ENCODE peak calls at places on chromosomes 6 and 20, in six cellular contexts. O, G, R, F, Z and S are unnamed samples.

GRCh38 chr6:136058852-136059251 is 191.3 kb downstream of the MTFR2 start:
- DNase-seq in O (peak), G (no peak), R (no peak), F (no peak), Z (no peak), S (no peak)

GRCh38 chr6:2938004-2938631 is 33.2 kb downstream of the SERPINB6 start:
- DNase-seq in O (no peak), G (no peak), R (no peak), F (no peak), Z (no peak), S (no peak)

GRCh38 chr6:20205722-20206154 is 6.5 kb downstream of the MBOAT1 start:
- DNase-seq in O (no peak), G (no peak), R (no peak), F (no peak), Z (peak), S (peak)

GRCh38 chr6:128057541-128058335 is 156.9 kb upstream of the THEMIS start:
- DNase-seq in O (no peak), G (no peak), R (no peak), F (no peak), Z (no peak), S (no peak)

GRCh38 chr6:111450087-111450486 is 32.9 kb downstream of the REV3L start:
- DNase-seq in O (no peak), G (no peak), R (no peak), F (no peak), Z (no peak), S (no peak)

GRCh38 chr6:27507041-27507956 is 34.4 kb upstream of the ZNF184 start:
- DNase-seq in O (no peak), G (no peak), R (no peak), F (no peak), Z (no peak), S (no peak)

GRCh38 chr20:23727016-23727415 is 23.7 kb downstream of the CST1 start:
- DNase-seq in O (no peak), G (no peak), R (no peak), F (no peak), Z (no peak), S (no peak)

GRCh38 chr6:55652429-55652828 is 73.4 kb upstream of the HMGCLL1 start:
- DNase-seq in O (no peak), G (no peak), R (no peak), F (no peak), Z (no peak), S (no peak)

GRCh38 chr6:141653590-141653989 is 479.1 kb upstream of the GJE1 start:
- DNase-seq in O (no peak), G (no peak), R (no peak), F (no peak), Z (peak), S (peak)

GRCh38 chr20:49478266-49478665 is 4.2 kb downstream of the KCNB1 start:
- DNase-seq in O (no peak), G (no peak), R (no peak), F (no peak), Z (no peak), S (no peak)

GRCh38 chr6:143243786-143244185 is 183.1 kb downstream of the AIG1 start:
- DNase-seq in O (no peak), G (no peak), R (no peak), F (no peak), Z (no peak), S (no peak)

GRCh38 chr6:157055863-157056262 is 267.5 kb downstream of the TMEM242 start:
- DNase-seq in O (no peak), G (no peak), R (no peak), F (no peak), Z (no peak), S (no peak)

GRCh38 chr6:45721665-45722064 is 294.0 kb downstream of the CLIC5 start:
- DNase-seq in O (no peak), G (no peak), R (no peak), F (no peak), Z (peak), S (no peak)

GRCh38 chr6:169155481-169155880 is 98.2 kb downstream of the THBS2 start:
- DNase-seq in O (no peak), G (no peak), R (no peak), F (no peak), Z (no peak), S (no peak)

GRCh38 chr6:77178821-77179220 is 284.5 kb downstream of the HTR1B start:
- DNase-seq in O (no peak), G (no peak), R (no peak), F (no peak), Z (no peak), S (no peak)

GRCh38 chr6:127737009-127737486 is 160.1 kb downstream of the C6orf58 start:
- DNase-seq in O (peak), G (peak), R (peak), F (peak), Z (peak), S (peak)

GRCh38 chr6:124881898-124882579 is 80.2 kb upstream of the RNF217 start:
- DNase-seq in O (peak), G (no peak), R (no peak), F (peak), Z (no peak), S (no peak)

GRCh38 chr6:87779542-87779941 is 77.5 kb upstream of the AKIRIN2 start:
- DNase-seq in O (no peak), G (no peak), R (no peak), F (no peak), Z (peak), S (no peak)

GRCh38 chr20:53126185-53126584 is 154.0 kb downstream of the TSHZ2 start:
- DNase-seq in O (no peak), G (no peak), R (no peak), F (no peak), Z (no peak), S (no peak)

GRCh38 chr20:49863666-49864065 is 51.0 kb downstream of the SLC9A8 start:
- DNase-seq in O (no peak), G (no peak), R (no peak), F (no peak), Z (no peak), S (no peak)

GRCh38 chr20:4973330-4974097 is 27.8 kb downstream of the SLC23A2 start:
- DNase-seq in O (peak), G (peak), R (no peak), F (peak), Z (no peak), S (peak)

GRCh38 chr6:109452181-109452580 is 3.4 kb downstream of the MICAL1 start:
- DNase-seq in O (no peak), G (no peak), R (no peak), F (no peak), Z (no peak), S (no peak)

GRCh38 chr6:133467231-133467981 is 226.2 kb downstream of the EYA4 start:
- DNase-seq in O (no peak), G (no peak), R (no peak), F (no peak), Z (no peak), S (no peak)

GRCh38 chr6:116932496-116932895 is 55.5 kb downstream of the RFX6 start:
- DNase-seq in O (no peak), G (no peak), R (no peak), F (no peak), Z (no peak), S (no peak)

GRCh38 chr6:155171109-155171746 is 92.6 kb upstream of the CLDN20 start:
- DNase-seq in O (peak), G (peak), R (peak), F (peak), Z (peak), S (no peak)

GRCh38 chr6:116420341-116420740 is 40.8 kb upstream of the CALHM6 start:
- DNase-seq in O (no peak), G (no peak), R (no peak), F (no peak), Z (no peak), S (no peak)

GRCh38 chr6:134345780-134346179 is 27.9 kb upstream of the SGK1 start:
- DNase-seq in O (no peak), G (no peak), R (no peak), F (no peak), Z (no peak), S (no peak)

GRCh38 chr20:48155231-48155630 is 369.9 kb upstream of the SULF2 start:
- DNase-seq in O (no peak), G (no peak), R (no peak), F (no peak), Z (no peak), S (no peak)

GRCh38 chr6:111750147-111750546 is 123.1 kb downstream of the FYN start:
- DNase-seq in O (no peak), G (no peak), R (no peak), F (no peak), Z (no peak), S (no peak)

GRCh38 chr20:14820771-14821170 is 483.4 kb upstream of the FLRT3 start:
- DNase-seq in O (no peak), G (no peak), R (no peak), F (peak), Z (no peak), S (no peak)

GRCh38 chr20:57310821-57311514 is 18.6 kb upstream of the SPO11 start:
- DNase-seq in O (no peak), G (no peak), R (no peak), F (no peak), Z (no peak), S (no peak)

GRCh38 chr20:12391099-12391498 is 473.4 kb downstream of the BTBD3 start:
- DNase-seq in O (no peak), G (no peak), R (no peak), F (no peak), Z (no peak), S (no peak)

GRCh38 chr6:88725111-88725711 is 238.2 kb downstream of the RNGTT start:
- DNase-seq in O (no peak), G (peak), R (no peak), F (no peak), Z (peak), S (no peak)

GRCh38 chr20:46699651-46700359 is 9.6 kb upstream of the SLC2A10 start:
- DNase-seq in O (peak), G (peak), R (no peak), F (peak), Z (peak), S (peak)

GRCh38 chr6:142722010-142722409 is 223.0 kb downstream of the HIVEP2 start:
- DNase-seq in O (no peak), G (no peak), R (no peak), F (no peak), Z (no peak), S (peak)

GRCh38 chr6:152637422-152638047 is 373 bp upstream of the SYNE1 start:
- DNase-seq in O (no peak), G (no peak), R (no peak), F (peak), Z (no peak), S (no peak)

GRCh38 chr6:105045546-105045945 is 88.6 kb downstream of the LIN28B start:
- DNase-seq in O (peak), G (peak), R (no peak), F (peak), Z (no peak), S (no peak)

GRCh38 chr20:5364136-5364821 is 47.5 kb upstream of the PROKR2 start:
- DNase-seq in O (no peak), G (no peak), R (no peak), F (peak), Z (no peak), S (no peak)

DNA sequence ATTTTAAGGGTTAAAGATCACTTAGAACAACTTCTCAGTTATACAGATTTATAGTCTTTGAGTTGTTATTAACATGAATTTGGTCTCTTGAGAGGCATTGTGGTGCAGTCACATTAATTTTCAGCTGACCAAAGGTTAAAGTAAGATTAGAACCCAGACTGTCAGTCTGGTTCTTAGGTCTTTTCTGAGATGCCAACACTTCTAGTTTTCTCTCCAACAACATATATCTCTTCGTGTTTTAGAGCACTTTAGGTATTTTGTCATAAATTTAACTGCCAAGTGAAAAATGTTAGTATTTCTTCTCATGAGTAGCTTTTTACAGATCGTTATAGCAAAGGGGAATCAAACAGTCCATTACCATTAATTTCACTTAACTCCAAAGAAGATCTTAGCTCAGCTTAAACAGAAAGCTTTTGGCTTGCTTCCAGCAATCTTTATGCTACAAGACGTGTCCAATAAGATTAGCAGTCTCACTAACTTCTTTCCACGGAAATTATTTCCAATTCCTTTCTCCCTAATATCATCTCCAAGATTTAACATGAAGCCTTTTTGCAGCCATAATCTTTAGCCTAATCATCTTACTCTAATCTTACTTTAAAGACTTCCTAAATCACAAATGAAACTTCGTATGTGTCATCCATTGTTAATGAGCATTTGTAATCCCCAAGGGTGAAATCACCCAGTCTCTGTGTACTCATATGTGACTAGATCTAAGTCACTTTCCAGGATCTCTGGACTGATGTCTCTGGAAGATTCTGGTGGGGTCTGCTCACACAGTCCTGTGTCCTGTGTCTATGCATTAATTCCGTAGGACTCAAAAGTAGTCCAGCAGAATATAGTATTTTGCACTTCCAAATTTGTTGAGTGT is 38.7 kb downstream of the MOXD1 start:
- DNase-seq in O (peak), G (no peak), R (no peak), F (no peak), Z (no peak), S (no peak)
- TF ChIP-seq MAX in O (no peak), G (no peak), R (no peak), F (no peak), Z (no peak), S (no peak)

GRCh38 chr20:32358883-32359632 is 927 bp downstream of the ASXL1 start:
- DNase-seq in O (peak), G (peak), R (no peak), F (peak), Z (peak), S (peak)
- TF ChIP-seq POLR2A in O (peak), G (peak), R (no peak), F (peak), Z (peak), S (no peak)

GRCh38 chr20:36835025-36835424 is 40.9 kb upstream of the TLDC2 start:
- DNase-seq in O (no peak), G (no peak), R (no peak), F (no peak), Z (no peak), S (no peak)

GRCh38 chr20:36839150-36839549 is 36.8 kb upstream of the TLDC2 start:
- DNase-seq in O (no peak), G (no peak), R (no peak), F (no peak), Z (no peak), S (no peak)

GRCh38 chr20:36833275-36834020 is 42.5 kb upstream of the TLDC2 start:
- DNase-seq in O (peak), G (no peak), R (no peak), F (no peak), Z (no peak), S (no peak)

GRCh38 chr20:36835453-36836198 is 40.3 kb upstream of the TLDC2 start:
- DNase-seq in O (peak), G (no peak), R (peak), F (peak), Z (peak), S (peak)

DNA sequence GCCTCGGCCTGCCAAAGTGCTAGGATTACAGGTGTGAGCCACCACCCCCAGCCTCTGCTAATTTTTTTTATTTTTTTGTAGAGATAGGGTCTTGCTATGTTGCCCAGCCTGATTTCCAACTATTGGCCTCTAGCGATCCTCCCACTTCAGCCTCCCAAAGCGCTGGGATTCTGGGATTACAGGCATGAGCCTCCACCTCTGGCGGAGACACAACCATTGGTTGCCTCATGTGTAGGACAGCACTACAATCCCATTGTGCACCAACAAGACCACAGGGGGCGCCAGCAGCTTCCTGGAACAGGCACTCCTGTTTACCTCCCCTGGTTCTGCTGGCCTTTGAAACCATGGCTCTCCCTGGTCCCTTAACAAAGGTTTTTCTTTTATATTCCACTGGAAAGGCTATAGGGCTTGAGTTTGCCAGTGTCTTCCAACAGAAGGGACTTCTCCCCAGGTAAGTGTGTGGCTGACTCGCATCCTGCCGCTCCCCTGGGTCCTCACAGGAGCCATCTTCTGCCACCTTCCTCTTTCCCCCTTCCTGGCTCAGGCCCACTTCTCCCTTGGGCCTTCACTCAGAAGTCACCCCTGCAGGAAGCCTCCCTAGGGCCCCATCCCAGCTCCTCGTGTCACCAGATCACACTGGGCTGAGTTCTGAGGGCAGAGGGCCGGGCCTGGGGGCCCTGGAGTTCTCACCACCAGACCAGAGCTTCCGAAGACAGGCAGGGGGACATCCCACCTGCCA is 39.2 kb upstream of the TLDC2 start:
- DNase-seq in O (peak), G (peak), R (peak), F (peak), Z (peak), S (peak)
- TF ChIP-seq CTCF in O (peak), G (peak), R (peak), F (peak), Z (peak), S (peak)

GRCh38 chr20:41191562-41192500 is 54.5 kb downstream of the PLCG1 start:
- DNase-seq in O (no peak), G (no peak), R (no peak), F (no peak), Z (no peak), S (no peak)
- TF ChIP-seq MAX in O (no peak), G (no peak), R (no peak), F (no peak), Z (no peak), S (no peak)

GRCh38 chr6:137104926-137105325 is 60.2 kb upstream of the IL20RA start:
- DNase-seq in O (no peak), G (no peak), R (no peak), F (no peak), Z (no peak), S (no peak)

GRCh38 chr6:137102851-137103492 is 58.2 kb upstream of the IL20RA start:
- DNase-seq in O (no peak), G (no peak), R (no peak), F (no peak), Z (no peak), S (peak)

GRCh38 chr6:137107767-137108105 is 63.0 kb upstream of the IL20RA start:
- DNase-seq in O (no peak), G (no peak), R (no peak), F (no peak), Z (no peak), S (no peak)

GRCh38 chr6:137105375-137105774 is 60.6 kb upstream of the IL20RA start:
- DNase-seq in O (no peak), G (no peak), R (no peak), F (no peak), Z (no peak), S (no peak)

DNA sequence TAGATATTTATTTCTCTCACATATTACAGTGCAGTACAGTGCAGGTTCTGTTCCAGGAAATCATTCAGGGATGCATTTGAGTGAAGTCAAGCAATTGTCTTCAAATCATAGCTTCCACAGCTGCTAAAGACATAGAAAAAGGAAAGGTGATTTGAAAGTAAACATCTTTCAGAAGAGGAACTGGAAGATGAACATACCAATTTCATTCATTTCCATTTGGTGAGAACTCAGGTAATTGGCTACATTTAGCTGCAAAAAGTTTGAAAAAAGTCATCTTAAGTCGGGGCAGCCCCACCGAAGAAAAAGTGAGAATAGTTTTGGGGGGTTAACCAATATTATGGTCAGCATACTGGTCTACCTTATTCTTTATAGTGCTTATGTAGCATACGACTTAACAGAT is 61.4 kb upstream of the IL20RA start:
- DNase-seq in O (no peak), G (no peak), R (no peak), F (no peak), Z (no peak), S (no peak)
- TF ChIP-seq POLR2A in O (no peak), G (no peak), R (no peak), F (no peak), Z (no peak), S (no peak)

GRCh38 chr6:83511901-83512681 is at the start of gene PRSS35:
- DNase-seq in O (peak), G (peak), R (peak), F (peak), Z (peak), S (peak)
- TF ChIP-seq CTCF in O (peak), G (peak), R (peak), F (peak), Z (peak), S (peak)

GRCh38 chr20:61524956-61525666 is 273.1 kb downstream of the CDH4 start:
- DNase-seq in O (no peak), G (no peak), R (no peak), F (no peak), Z (peak), S (no peak)
- TF ChIP-seq MAX in O (no peak), G (no peak), R (no peak), F (no peak), Z (no peak), S (no peak)